ENCODE peak calls at places on chromosome 17, in seven cellular contexts. T is heart left ventricle; C is naive thymus-derived CD4-positive, alpha-beta T cell; D is GM23248; O is tibial nerve; M is fibroblast of pulmonary artery; E is effector memory CD4-positive, alpha-beta T cell. N is an unnamed sample.

GRCh38 chr17:5631958-5632357 is 47.6 kb upstream of the NLRP1 start:
- DNase-seq in O (no peak), C (no peak), M (no peak), T (no peak), E (no peak), D (peak), N (no peak)

GRCh38 chr17:4135489-4135888 is 7.3 kb downstream of the ZZEF1 start:
- DNase-seq in T (no peak), D (no peak), M (no peak), C (no peak), E (no peak), O (no peak), N (no peak)

GRCh38 chr17:57521606-57522435 is 223.3 kb downstream of the CCDC182 start:
- DNase-seq in D (no peak), M (no peak), E (no peak), T (no peak), C (no peak), O (no peak), N (no peak)

GRCh38 chr17:4598776-4599504 is 14.6 kb downstream of the SMTNL2 start:
- DNase-seq in O (no peak), E (no peak), T (peak), D (peak), C (no peak), M (peak), N (no peak)

GRCh38 chr17:51848451-51848850 is 310.1 kb downstream of the CA10 start:
- DNase-seq in C (no peak), D (peak), O (no peak), M (no peak), T (no peak), E (no peak), N (no peak)

GRCh38 chr17:79945591-79946255 is 89.9 kb downstream of the TBC1D16 start:
- DNase-seq in T (no peak), E (no peak), C (no peak), M (no peak), D (no peak), O (no peak), N (peak)

GRCh38 chr17:77738666-77739531 is 219.6 kb upstream of the TNRC6C start:
- DNase-seq in T (peak), C (no peak), D (peak), E (no peak), O (peak), M (peak), N (no peak)

GRCh38 chr17:13003454-13003851 is 14.4 kb downstream of the ELAC2 start:
- DNase-seq in D (no peak), T (no peak), M (no peak), O (no peak), C (no peak), E (no peak), N (no peak)

GRCh38 chr17:7077911-7078546 is 2.0 kb downstream of the CLEC10A start:
- DNase-seq in T (no peak), O (no peak), M (no peak), C (no peak), D (no peak), E (no peak), N (no peak)

GRCh38 chr17:4968166-4968915 is 724 bp upstream of the SPAG7 start:
- DNase-seq in O (no peak), D (peak), C (no peak), M (no peak), E (no peak), T (peak), N (peak)

GRCh38 chr17:2262146-2262587 is 41.4 kb downstream of the SMG6 start:
- DNase-seq in E (no peak), C (no peak), T (no peak), O (no peak), M (peak), D (peak), N (no peak)

GRCh38 chr17:38602862-38603785 is 2.6 kb downstream of the SRCIN1 start:
- DNase-seq in D (no peak), O (no peak), E (no peak), M (no peak), C (no peak), T (no peak), N (no peak)

GRCh38 chr17:20702692-20703091 is 123.2 kb downstream of the CDRT15L2 start:
- DNase-seq in T (no peak), E (no peak), O (no peak), C (no peak), M (no peak), D (no peak), N (no peak)

GRCh38 chr17:80104321-80104955 is 3.1 kb downstream of the GAA start:
- DNase-seq in M (peak), T (no peak), E (no peak), D (no peak), O (no peak), C (no peak), N (peak)

GRCh38 chr17:56809820-56810179 is 23.9 kb downstream of the C17orf67 start:
- DNase-seq in M (no peak), E (no peak), D (no peak), T (no peak), O (no peak), C (no peak), N (no peak)

GRCh38 chr17:5592382-5592781 is 8.1 kb upstream of the NLRP1 start:
- DNase-seq in D (peak), M (peak), T (no peak), O (no peak), C (peak), E (no peak), N (no peak)

GRCh38 chr17:43699438-43699756 is 37.7 kb upstream of the MEOX1 start:
- DNase-seq in C (no peak), T (no peak), M (no peak), E (no peak), O (no peak), D (no peak), N (no peak)

GRCh38 chr17:35460354-35460851 is 11.8 kb upstream of the SLFN13 start:
- DNase-seq in E (peak), T (peak), M (no peak), C (peak), O (no peak), D (no peak), N (peak)

GRCh38 chr17:38604479-38605229 is 1.1 kb downstream of the SRCIN1 start:
- DNase-seq in D (peak), O (no peak), T (no peak), M (no peak), E (no peak), C (no peak), N (peak)

GRCh38 chr17:37206299-37206698 is 169.5 kb upstream of the C17orf78 start:
- DNase-seq in E (no peak), T (no peak), C (no peak), M (no peak), D (no peak), O (no peak), N (no peak)

GRCh38 chr17:39062846-39063680 is 88.4 kb downstream of the PLXDC1 start:
- DNase-seq in D (peak), C (no peak), M (no peak), T (no peak), E (no peak), O (no peak), N (no peak)

GRCh38 chr17:29616300-29617048 is 6.2 kb downstream of the CORO6 start:
- DNase-seq in T (no peak), O (no peak), C (no peak), D (no peak), M (no peak), E (no peak), N (no peak)

GRCh38 chr17:31310260-31310659 is 3.6 kb downstream of the EVI2B start:
- DNase-seq in D (no peak), T (no peak), C (peak), M (no peak), E (peak), O (no peak), N (no peak)
- H3K4me3 ChIP-seq in D (no peak), T (no peak), C (peak), M (no peak), E (peak), O (no peak), N (no peak)

DNA sequence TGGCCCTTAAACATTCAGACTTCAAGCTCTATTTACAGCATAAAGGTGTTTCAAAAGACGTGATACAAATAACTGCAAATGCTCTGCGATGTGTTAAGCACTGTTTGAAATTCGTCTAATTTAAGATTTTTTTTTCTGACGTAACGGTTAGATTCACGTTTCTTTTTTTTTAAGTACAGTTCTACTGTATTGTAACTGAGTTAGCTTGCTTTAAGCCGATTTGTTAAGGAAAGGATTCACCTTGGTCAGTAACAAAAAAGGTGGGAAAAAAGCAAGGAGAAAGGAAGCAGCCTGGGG is 681 bp upstream of the MAPT start:
- DNase-seq in M (no peak), T (no peak), D (no peak), O (no peak), E (no peak), C (no peak), N (no peak)
- H3K4me3 ChIP-seq in M (peak), T (peak), D (peak), O (peak), E (peak), C (peak), N (peak)

GRCh38 chr17:49516190-49516589 is 21.1 kb downstream of the NGFR start:
- DNase-seq in O (no peak), T (no peak), D (peak), M (no peak), C (no peak), E (no peak), N (no peak)
- H3K4me3 ChIP-seq in O (no peak), T (no peak), D (no peak), M (no peak), C (no peak), E (no peak), N (no peak)

GRCh38 chr17:19651461-19652238 is 3.1 kb downstream of the ALDH3A2 start:
- DNase-seq in T (no peak), D (no peak), E (no peak), M (no peak), O (no peak), C (no peak), N (no peak)
- H3K4me3 ChIP-seq in T (no peak), D (no peak), E (no peak), M (no peak), O (no peak), C (no peak), N (no peak)

GRCh38 chr17:58556833-58557250 is 42.4 kb upstream of the MTMR4 start:
- DNase-seq in M (no peak), E (no peak), O (no peak), T (no peak), C (no peak), D (no peak), N (no peak)
- H3K4me3 ChIP-seq in M (no peak), E (no peak), O (no peak), T (no peak), C (no peak), D (no peak), N (no peak)

GRCh38 chr17:76446449-76447231 is 6.3 kb downstream of the UBE2O start:
- DNase-seq in M (peak), D (peak), C (no peak), T (no peak), E (no peak), O (no peak), N (no peak)
- H3K4me3 ChIP-seq in M (peak), D (peak), C (no peak), T (no peak), E (no peak), O (no peak), N (no peak)

GRCh38 chr17:78922876-78923498 is 2.2 kb downstream of the TIMP2 start:
- DNase-seq in T (no peak), C (no peak), M (no peak), D (peak), E (no peak), O (no peak), N (no peak)
- H3K4me3 ChIP-seq in T (peak), C (no peak), M (peak), D (peak), E (no peak), O (peak), N (no peak)

GRCh38 chr17:65545708-65546523 is 15.5 kb downstream of the AXIN2 start:
- DNase-seq in T (peak), O (no peak), C (no peak), D (no peak), M (no peak), E (no peak), N (no peak)

GRCh38 chr17:65547253-65547670 is 14.2 kb downstream of the AXIN2 start:
- DNase-seq in D (no peak), T (no peak), C (peak), E (no peak), M (no peak), O (no peak), N (no peak)

GRCh38 chr17:65544658-65545057 is 16.8 kb downstream of the AXIN2 start:
- DNase-seq in D (no peak), C (no peak), E (no peak), T (no peak), O (no peak), M (no peak), N (no peak)

GRCh38 chr17:65548570-65548969 is 12.9 kb downstream of the AXIN2 start:
- DNase-seq in C (no peak), D (no peak), O (no peak), M (no peak), T (no peak), E (no peak), N (no peak)

GRCh38 chr17:65546579-65546978 is 14.9 kb downstream of the AXIN2 start:
- DNase-seq in O (no peak), C (no peak), E (no peak), D (no peak), T (no peak), M (no peak), N (no peak)
- H3K4me3 ChIP-seq in O (no peak), C (no peak), E (no peak), D (no peak), T (no peak), M (no peak), N (no peak)

GRCh38 chr17:72423286-72423589 is 302.4 kb downstream of the SOX9 start:
- DNase-seq in T (no peak), E (no peak), M (peak), C (no peak), O (no peak), D (no peak), N (no peak)

GRCh38 chr17:72422204-72422504 is 301.3 kb downstream of the SOX9 start:
- DNase-seq in T (no peak), M (no peak), E (no peak), C (no peak), D (no peak), O (no peak), N (no peak)

GRCh38 chr17:72421128-72422092 is 300.6 kb downstream of the SOX9 start:
- DNase-seq in T (peak), E (no peak), C (no peak), O (no peak), D (peak), M (peak), N (peak)

GRCh38 chr17:72423718-72424117 is 302.9 kb downstream of the SOX9 start:
- DNase-seq in D (no peak), C (no peak), E (no peak), T (no peak), O (no peak), M (no peak), N (no peak)

GRCh38 chr17:72422505-72423285 is 301.9 kb downstream of the SOX9 start:
- DNase-seq in E (no peak), M (peak), T (peak), O (peak), C (no peak), D (peak), N (peak)
- H3K4me3 ChIP-seq in E (no peak), M (no peak), T (no peak), O (no peak), C (no peak), D (peak), N (peak)